ENCODE peak calls at places on chromosomes 2 and 18, in four cellular contexts. Y is substantia nigra; L is CD8-positive, alpha-beta T cell; M is CD4-positive, alpha-beta memory T cell. J is an unnamed sample.
A peak's percentile ranks its signal among the peaks of the same experiment; 100 is the strongest.

GRCh38 chr18:47772374-47773248 is 157.8 kb downstream of the SMAD2 start:
- DNase-seq in Y (no peak), L (peak; percentile 77), M (peak; percentile 39), J (peak; percentile 51)

GRCh38 chr2:217204358-217204757 is 344.5 kb upstream of the TNP1 start:
- DNase-seq in Y (no peak), L (no peak), M (no peak), J (no peak)

GRCh38 chr2:43221660-43222471 is 4.5 kb downstream of the ZFP36L2 start:
- DNase-seq in Y (peak; percentile 88), L (peak; percentile 79), M (peak; percentile 54), J (peak; percentile 43)

GRCh38 chr2:42886921-42887320 is 94.5 kb upstream of the HAAO start:
- DNase-seq in Y (no peak), L (no peak), M (no peak), J (no peak)

GRCh38 chr18:59505311-59505710 is 146.2 kb upstream of the LMAN1 start:
- DNase-seq in Y (no peak), L (no peak), M (no peak), J (no peak)

GRCh38 chr2:4973354-4973753 is 718.8 kb upstream of the SOX11 start:
- DNase-seq in Y (no peak), L (no peak), M (no peak), J (no peak)

GRCh38 chr2:19688059-19688458 is 213.7 kb downstream of the TTC32 start:
- DNase-seq in Y (no peak), L (no peak), M (no peak), J (no peak)

GRCh38 chr2:42874838-42875801 is 82.7 kb upstream of the HAAO start:
- DNase-seq in Y (no peak), L (peak; percentile 29), M (no peak), J (no peak)

GRCh38 chr2:102437122-102437521 is 14.2 kb downstream of the IL18RAP start:
- DNase-seq in Y (no peak), L (no peak), M (no peak), J (no peak)

GRCh38 chr2:122179492-122180070 is 424.1 kb downstream of the TSN start:
- DNase-seq in Y (no peak), L (no peak), M (no peak), J (no peak)

GRCh38 chr2:214378455-214379103 is 32.3 kb upstream of the VWC2L start:
- DNase-seq in Y (no peak), L (no peak), M (no peak), J (no peak)

GRCh38 chr2:239306274-239307220 is 94.3 kb downstream of the HDAC4 start:
- DNase-seq in Y (no peak), L (no peak), M (no peak), J (no peak)

GRCh38 chr2:239308696-239309397 is 92.0 kb downstream of the HDAC4 start:
- DNase-seq in Y (no peak), L (no peak), M (no peak), J (no peak)

GRCh38 chr2:239307221-239307569 is 93.6 kb downstream of the HDAC4 start:
- DNase-seq in Y (no peak), L (no peak), M (no peak), J (no peak)

GRCh38 chr2:239309398-239310245 is 91.2 kb downstream of the HDAC4 start:
- DNase-seq in Y (no peak), L (no peak), M (no peak), J (no peak)

DNA sequence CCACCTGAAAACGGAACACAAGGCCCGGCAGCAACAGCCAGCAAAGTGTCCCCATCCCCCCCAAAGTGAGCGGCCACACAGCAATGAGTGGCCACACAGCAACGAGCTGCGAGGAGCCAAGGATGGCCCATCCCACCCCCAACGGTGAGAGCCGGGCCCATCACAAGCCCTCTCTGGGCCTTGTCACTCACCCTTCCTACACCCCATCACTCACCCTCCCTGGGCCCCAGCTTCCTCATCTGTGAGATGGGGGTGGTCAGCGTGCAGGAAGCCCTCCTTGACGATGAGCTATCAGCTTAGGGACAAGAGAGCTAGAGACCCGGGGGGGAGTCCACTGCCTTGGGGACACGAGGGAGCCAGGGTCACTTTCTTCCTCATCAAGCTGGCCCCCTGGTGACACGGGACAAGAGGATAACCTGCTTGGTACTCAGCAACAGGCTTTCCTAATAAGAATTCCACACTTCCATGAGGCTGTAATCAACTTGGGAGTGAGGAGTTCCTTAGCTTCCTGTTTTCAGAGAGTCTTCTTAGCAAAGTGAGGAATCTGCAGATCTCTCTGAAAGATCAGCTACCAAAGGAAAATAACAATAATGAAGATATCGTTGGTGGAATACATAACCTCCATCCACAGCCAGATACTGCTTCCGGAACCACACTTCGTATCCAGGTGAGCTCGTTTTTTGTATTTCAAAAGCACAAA is 92.7 kb downstream of the HDAC4 start:
- DNase-seq in Y (no peak), L (no peak), M (no peak), J (no peak)
- H3K27ac ChIP-seq in Y (peak overlapping the region; percentile 91), L (no peak overlapping the region), M (no peak overlapping the region), J (no peak overlapping the region)

GRCh38 chr2:152646775-152647174 is 70.5 kb downstream of the PRPF40A start:
- DNase-seq in Y (no peak), L (no peak), M (no peak), J (no peak)

GRCh38 chr2:152648336-152648735 is 68.9 kb downstream of the PRPF40A start:
- DNase-seq in Y (no peak), L (no peak), M (no peak), J (no peak)

GRCh38 chr2:152646264-152646663 is 71.0 kb downstream of the PRPF40A start:
- DNase-seq in Y (no peak), L (no peak), M (no peak), J (no peak)

GRCh38 chr2:152649997-152650396 is 67.3 kb downstream of the PRPF40A start:
- DNase-seq in Y (no peak), L (no peak), M (no peak), J (no peak)

DNA sequence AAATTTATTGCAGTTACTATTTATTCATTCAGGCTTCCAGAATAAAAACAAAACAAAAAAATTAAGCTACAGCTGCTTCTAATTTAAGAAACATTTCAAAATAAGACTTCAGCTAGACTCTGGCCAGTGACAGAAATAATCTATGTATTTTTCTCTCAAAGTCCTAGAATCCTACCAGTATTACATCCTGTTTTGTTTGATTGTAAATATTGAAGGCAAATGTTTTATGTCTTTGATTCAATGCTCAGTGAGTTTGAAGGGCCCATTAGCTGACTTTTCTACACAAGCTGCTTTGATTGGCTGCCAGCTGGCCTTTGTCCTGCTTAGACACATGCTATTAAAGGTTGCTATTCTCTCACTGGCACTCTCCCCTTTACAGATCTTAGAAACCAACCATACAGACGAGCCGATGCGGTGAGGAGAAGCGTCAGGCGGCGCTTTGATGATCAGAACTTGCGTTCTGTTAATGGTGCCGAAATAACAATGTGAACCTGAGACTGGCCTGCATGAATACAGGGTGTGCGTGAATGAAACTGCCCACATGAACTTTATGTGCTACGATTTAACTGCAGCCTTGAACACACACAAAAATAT is 69.7 kb downstream of the PRPF40A start:
- DNase-seq in Y (peak; percentile 43), L (no peak), M (no peak), J (no peak)
- H3K27ac ChIP-seq in Y (no peak overlapping the region), L (no peak overlapping the region), M (no peak overlapping the region), J (no peak overlapping the region)

GRCh38 chr18:56659111-56659510 is 8.0 kb downstream of the WDR7 start:
- DNase-seq in Y (no peak), L (no peak), M (no peak), J (no peak)
- H3K27ac ChIP-seq in Y (no peak overlapping the region), L (no peak overlapping the region), M (no peak overlapping the region), J (no peak overlapping the region)

DNA sequence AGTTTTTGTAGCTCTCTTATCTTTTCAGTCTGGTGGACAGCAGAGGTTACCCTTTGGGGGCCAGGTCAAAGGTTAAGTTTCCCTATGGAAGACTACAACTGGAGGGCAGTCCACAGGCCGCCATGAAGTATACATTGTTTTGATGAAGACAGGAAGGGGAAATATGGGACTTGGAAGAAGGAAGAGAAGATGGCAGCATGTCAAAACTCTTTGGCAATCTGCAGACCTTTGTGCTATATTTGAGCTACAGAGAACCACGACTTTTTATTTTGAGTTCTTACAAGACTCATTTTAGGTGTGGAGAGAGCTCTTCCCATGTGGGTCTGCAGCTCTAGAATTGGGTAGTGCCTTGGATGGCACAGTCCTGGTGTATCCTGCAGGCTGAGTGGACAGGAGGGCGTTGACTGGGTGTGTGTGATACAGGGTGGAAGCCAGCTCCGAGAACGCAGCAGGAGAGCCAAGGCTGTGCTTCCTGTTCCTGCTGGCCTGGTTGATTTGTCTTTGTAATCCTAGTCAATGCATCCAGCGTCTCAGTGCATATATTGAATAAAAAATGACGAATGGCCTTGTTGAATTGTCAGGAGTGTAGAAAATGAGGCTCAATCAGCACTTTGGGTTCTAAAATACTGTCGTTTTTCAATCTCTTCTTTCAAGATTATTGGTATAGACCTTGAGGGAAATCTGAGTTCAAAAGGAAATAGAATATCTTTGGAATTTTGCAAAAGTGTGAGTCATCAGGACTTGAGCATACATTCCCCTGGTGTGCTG is 11.5 kb downstream of the ITGA6 start:
- DNase-seq in Y (no peak), L (no peak), M (no peak), J (no peak)
- H3K27ac ChIP-seq in Y (no peak overlapping the region), L (peak overlapping the region; percentile 40), M (peak overlapping the region; percentile 37), J (peak overlapping the region; percentile 63)

GRCh38 chr2:120866071-120866470 is 130.4 kb downstream of the GLI2 start:
- DNase-seq in Y (no peak), L (no peak), M (no peak), J (no peak)

GRCh38 chr2:120869036-120869435 is 133.4 kb downstream of the GLI2 start:
- DNase-seq in Y (no peak), L (no peak), M (no peak), J (no peak)

GRCh38 chr2:120866483-120867140 is 130.9 kb downstream of the GLI2 start:
- DNase-seq in Y (no peak), L (no peak), M (no peak), J (no peak)

GRCh38 chr2:120868366-120868765 is 132.7 kb downstream of the GLI2 start:
- DNase-seq in Y (no peak), L (no peak), M (no peak), J (no peak)

GRCh38 chr2:120867290-120868231 is 131.9 kb downstream of the GLI2 start:
- DNase-seq in Y (peak; percentile 71), L (no peak), M (no peak), J (no peak)
- H3K27ac ChIP-seq in Y (no peak overlapping the region), L (no peak overlapping the region), M (no peak overlapping the region), J (no peak overlapping the region)

J was measured in naive thymus-derived CD4-positive, alpha-beta T cell.